ENCODE peak calls at places on chromosome 12, in ten cellular contexts. One of them, this sample, is unnamed.

GRCh38 chr12:26088999-26089398 is 35.8 kb downstream of the BHLHE41 start:
- DNase-seq in choroid plexus epithelial cell: peak; percentile 35
- DNase-seq in AG04449: no peak
- DNase-seq in tibial artery: no peak
- DNase-seq in ovary: no peak
- DNase-seq in IMR-90: peak; percentile 13
- DNase-seq in right atrium auricular region: no peak
- DNase-seq in astrocyte: no peak
- DNase-seq in hepatocyte: peak; percentile 48
- DNase-seq in AG04450: no peak
- DNase-seq in this sample: no peak

GRCh38 chr12:53300187-53300586 is 692 bp downstream of the MYG1 start:
- DNase-seq in ovary: no peak
- DNase-seq in tibial artery: no peak
- DNase-seq in AG04450: peak; percentile 21
- DNase-seq in hepatocyte: no peak
- DNase-seq in right atrium auricular region: no peak
- DNase-seq in AG04449: no peak
- DNase-seq in astrocyte: peak; percentile 52
- DNase-seq in IMR-90: peak; percentile 77
- DNase-seq in choroid plexus epithelial cell: peak; percentile 68
- DNase-seq in this sample: no peak

GRCh38 chr12:62649412-62650116 is 182.9 kb downstream of the MON2 start:
- DNase-seq in IMR-90: no peak
- DNase-seq in astrocyte: no peak
- DNase-seq in AG04449: no peak
- DNase-seq in AG04450: no peak
- DNase-seq in hepatocyte: no peak
- DNase-seq in tibial artery: no peak
- DNase-seq in ovary: no peak
- DNase-seq in choroid plexus epithelial cell: no peak
- DNase-seq in right atrium auricular region: no peak
- DNase-seq in this sample: no peak

GRCh38 chr12:19239616-19240234 is 110.2 kb downstream of the PLEKHA5 start:
- DNase-seq in AG04449: no peak
- DNase-seq in astrocyte: peak; percentile 77
- DNase-seq in AG04450: no peak
- DNase-seq in hepatocyte: no peak
- DNase-seq in ovary: no peak
- DNase-seq in right atrium auricular region: no peak
- DNase-seq in IMR-90: peak; percentile 86
- DNase-seq in choroid plexus epithelial cell: peak; percentile 79
- DNase-seq in tibial artery: no peak
- DNase-seq in this sample: peak; percentile 70

GRCh38 chr12:121697093-121697698 is 15.4 kb upstream of the TMEM120B start:
- DNase-seq in IMR-90: peak; percentile 53
- DNase-seq in right atrium auricular region: no peak
- DNase-seq in choroid plexus epithelial cell: peak; percentile 69
- DNase-seq in ovary: no peak
- DNase-seq in hepatocyte: peak; percentile 78
- DNase-seq in AG04450: no peak
- DNase-seq in astrocyte: no peak
- DNase-seq in AG04449: no peak
- DNase-seq in tibial artery: no peak
- DNase-seq in this sample: no peak

GRCh38 chr12:119676573-119676972 is 8.6 kb downstream of the PRKAB1 start:
- DNase-seq in tibial artery: no peak
- DNase-seq in AG04449: no peak
- DNase-seq in hepatocyte: no peak
- DNase-seq in choroid plexus epithelial cell: no peak
- DNase-seq in AG04450: no peak
- DNase-seq in astrocyte: no peak
- DNase-seq in right atrium auricular region: no peak
- DNase-seq in ovary: no peak
- DNase-seq in IMR-90: no peak
- DNase-seq in this sample: no peak

GRCh38 chr12:112980491-112981158 is 2.3 kb downstream of the OAS2 start:
- DNase-seq in IMR-90: no peak
- DNase-seq in AG04449: no peak
- DNase-seq in astrocyte: no peak
- DNase-seq in ovary: no peak
- DNase-seq in choroid plexus epithelial cell: no peak
- DNase-seq in hepatocyte: no peak
- DNase-seq in right atrium auricular region: no peak
- DNase-seq in AG04450: no peak
- DNase-seq in tibial artery: no peak
- DNase-seq in this sample: no peak

GRCh38 chr12:92244036-92244435 is 98.4 kb upstream of the BTG1 start:
- DNase-seq in tibial artery: no peak
- DNase-seq in AG04449: no peak
- DNase-seq in choroid plexus epithelial cell: peak; percentile 76
- DNase-seq in right atrium auricular region: no peak
- DNase-seq in ovary: no peak
- DNase-seq in hepatocyte: peak; percentile 61
- DNase-seq in astrocyte: no peak
- DNase-seq in AG04450: no peak
- DNase-seq in IMR-90: peak; percentile 6
- DNase-seq in this sample: no peak

GRCh38 chr12:68119250-68119649 is 40.3 kb downstream of the IFNG start:
- DNase-seq in IMR-90: no peak
- DNase-seq in AG04449: no peak
- DNase-seq in AG04450: no peak
- DNase-seq in hepatocyte: no peak
- DNase-seq in choroid plexus epithelial cell: no peak
- DNase-seq in astrocyte: no peak
- DNase-seq in tibial artery: no peak
- DNase-seq in right atrium auricular region: no peak
- DNase-seq in ovary: no peak
- DNase-seq in this sample: no peak

DNA sequence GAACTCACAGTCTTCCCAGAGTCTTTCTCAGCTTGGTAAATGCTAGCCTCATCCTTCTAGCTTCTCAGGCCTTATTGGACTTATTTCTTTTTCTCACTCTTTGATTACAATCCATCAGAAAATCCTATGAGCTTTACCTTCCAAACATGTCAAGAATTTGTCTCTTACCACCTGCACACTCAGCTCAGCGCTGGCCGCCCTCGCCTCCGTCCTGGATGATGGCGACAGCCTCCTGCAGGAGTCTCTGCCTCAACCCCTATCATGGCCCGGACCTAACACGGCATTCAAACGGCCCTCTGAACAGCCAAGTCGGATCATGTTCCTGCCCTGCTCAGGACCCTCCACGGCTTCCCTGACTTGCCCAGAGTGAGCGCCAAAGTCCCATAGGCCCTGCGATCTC is 333.1 kb upstream of the FKBP4 start:
- DNase-seq in AG04449: no peak
- DNase-seq in ovary: no peak
- DNase-seq in choroid plexus epithelial cell: no peak
- DNase-seq in tibial artery: no peak
- DNase-seq in AG04450: no peak
- DNase-seq in IMR-90: no peak
- DNase-seq in hepatocyte: no peak
- DNase-seq in astrocyte: no peak
- DNase-seq in right atrium auricular region: no peak
- DNase-seq in this sample: no peak
- H3K4me3 ChIP-seq in AG04449: no peak overlapping the region
- H3K4me3 ChIP-seq in ovary: no peak overlapping the region
- H3K4me3 ChIP-seq in choroid plexus epithelial cell: no peak overlapping the region
- H3K4me3 ChIP-seq in tibial artery: no peak overlapping the region
- H3K4me3 ChIP-seq in AG04450: no peak overlapping the region
- H3K4me3 ChIP-seq in IMR-90: no peak overlapping the region
- H3K4me3 ChIP-seq in hepatocyte: no peak overlapping the region
- H3K4me3 ChIP-seq in astrocyte: no peak overlapping the region
- H3K4me3 ChIP-seq in right atrium auricular region: no peak overlapping the region
- H3K4me3 ChIP-seq in this sample: no peak overlapping the region

GRCh38 chr12:124509300-124509675 is 58.1 kb downstream of the NCOR2 start:
- DNase-seq in IMR-90: no peak
- DNase-seq in astrocyte: no peak
- DNase-seq in tibial artery: no peak
- DNase-seq in choroid plexus epithelial cell: peak; percentile 58
- DNase-seq in hepatocyte: no peak
- DNase-seq in AG04449: no peak
- DNase-seq in ovary: no peak
- DNase-seq in right atrium auricular region: no peak
- DNase-seq in AG04450: no peak
- DNase-seq in this sample: no peak

GRCh38 chr12:124509676-124510300 is 57.6 kb downstream of the NCOR2 start:
- DNase-seq in IMR-90: peak; percentile 70
- DNase-seq in astrocyte: peak; percentile 90
- DNase-seq in right atrium auricular region: peak; percentile 90
- DNase-seq in hepatocyte: peak; percentile 63
- DNase-seq in choroid plexus epithelial cell: peak; percentile 93
- DNase-seq in AG04450: no peak
- DNase-seq in AG04449: no peak
- DNase-seq in tibial artery: peak; percentile 85
- DNase-seq in ovary: peak; percentile 87
- DNase-seq in this sample: no peak

GRCh38 chr12:124508323-124509096 is 58.9 kb downstream of the NCOR2 start:
- DNase-seq in tibial artery: no peak
- DNase-seq in AG04450: no peak
- DNase-seq in hepatocyte: no peak
- DNase-seq in ovary: no peak
- DNase-seq in right atrium auricular region: no peak
- DNase-seq in choroid plexus epithelial cell: peak; percentile 39
- DNase-seq in IMR-90: peak; percentile 27
- DNase-seq in astrocyte: peak; percentile 56
- DNase-seq in AG04449: no peak
- DNase-seq in this sample: no peak

GRCh38 chr12:124511259-124511985 is 56.0 kb downstream of the NCOR2 start:
- DNase-seq in IMR-90: no peak
- DNase-seq in AG04449: no peak
- DNase-seq in choroid plexus epithelial cell: no peak
- DNase-seq in ovary: no peak
- DNase-seq in hepatocyte: no peak
- DNase-seq in right atrium auricular region: no peak
- DNase-seq in AG04450: no peak
- DNase-seq in tibial artery: no peak
- DNase-seq in astrocyte: no peak
- DNase-seq in this sample: no peak

GRCh38 chr12:124510301-124510970 is 57.0 kb downstream of the NCOR2 start:
- DNase-seq in AG04449: no peak
- DNase-seq in ovary: no peak
- DNase-seq in tibial artery: no peak
- DNase-seq in IMR-90: no peak
- DNase-seq in astrocyte: no peak
- DNase-seq in choroid plexus epithelial cell: peak; percentile 16
- DNase-seq in AG04450: no peak
- DNase-seq in hepatocyte: no peak
- DNase-seq in right atrium auricular region: no peak
- DNase-seq in this sample: no peak
- TF ChIP-seq CTCF in AG04449: no peak
- TF ChIP-seq CTCF in ovary: no peak
- TF ChIP-seq CTCF in tibial artery: no peak
- TF ChIP-seq CTCF in IMR-90: no peak
- TF ChIP-seq CTCF in astrocyte: no peak
- TF ChIP-seq CTCF in choroid plexus epithelial cell: peak; percentile 30
- TF ChIP-seq CTCF in AG04450: no peak
- TF ChIP-seq CTCF in hepatocyte: peak; percentile 11
- TF ChIP-seq CTCF in right atrium auricular region: no peak
- TF ChIP-seq CTCF in this sample: peak; percentile 21

GRCh38 chr12:90207799-90208198 is 499.2 kb upstream of the ATP2B1 start:
- DNase-seq in astrocyte: no peak
- DNase-seq in tibial artery: no peak
- DNase-seq in AG04450: no peak
- DNase-seq in AG04449: no peak
- DNase-seq in ovary: no peak
- DNase-seq in choroid plexus epithelial cell: no peak
- DNase-seq in IMR-90: no peak
- DNase-seq in right atrium auricular region: no peak
- DNase-seq in hepatocyte: no peak
- DNase-seq in this sample: no peak
- H3K4me3 ChIP-seq in astrocyte: no peak overlapping the region
- H3K4me3 ChIP-seq in tibial artery: no peak overlapping the region
- H3K4me3 ChIP-seq in AG04450: no peak overlapping the region
- H3K4me3 ChIP-seq in AG04449: no peak overlapping the region
- H3K4me3 ChIP-seq in ovary: no peak overlapping the region
- H3K4me3 ChIP-seq in choroid plexus epithelial cell: no peak overlapping the region
- H3K4me3 ChIP-seq in IMR-90: no peak overlapping the region
- H3K4me3 ChIP-seq in right atrium auricular region: no peak overlapping the region
- H3K4me3 ChIP-seq in hepatocyte: no peak overlapping the region
- H3K4me3 ChIP-seq in this sample: no peak overlapping the region

GRCh38 chr12:46475972-46476645 is 103.5 kb upstream of the SLC38A2 start:
- DNase-seq in AG04450: no peak
- DNase-seq in hepatocyte: no peak
- DNase-seq in ovary: no peak
- DNase-seq in IMR-90: no peak
- DNase-seq in right atrium auricular region: no peak
- DNase-seq in choroid plexus epithelial cell: no peak
- DNase-seq in AG04449: no peak
- DNase-seq in astrocyte: no peak
- DNase-seq in tibial artery: no peak
- DNase-seq in this sample: no peak

GRCh38 chr12:46472144-46472705 is 99.7 kb upstream of the SLC38A2 start:
- DNase-seq in AG04450: no peak
- DNase-seq in tibial artery: no peak
- DNase-seq in ovary: no peak
- DNase-seq in right atrium auricular region: no peak
- DNase-seq in AG04449: no peak
- DNase-seq in astrocyte: no peak
- DNase-seq in hepatocyte: no peak
- DNase-seq in choroid plexus epithelial cell: no peak
- DNase-seq in IMR-90: no peak
- DNase-seq in this sample: no peak

GRCh38 chr12:46472893-46473633 is 100.5 kb upstream of the SLC38A2 start:
- DNase-seq in AG04450: no peak
- DNase-seq in IMR-90: peak; percentile 76
- DNase-seq in astrocyte: peak; percentile 66
- DNase-seq in choroid plexus epithelial cell: peak; percentile 60
- DNase-seq in right atrium auricular region: no peak
- DNase-seq in hepatocyte: peak; percentile 37
- DNase-seq in ovary: no peak
- DNase-seq in tibial artery: no peak
- DNase-seq in AG04449: no peak
- DNase-seq in this sample: peak; percentile 60

GRCh38 chr12:46471404-46471803 is 98.8 kb upstream of the SLC38A2 start:
- DNase-seq in AG04450: no peak
- DNase-seq in ovary: no peak
- DNase-seq in tibial artery: no peak
- DNase-seq in hepatocyte: no peak
- DNase-seq in IMR-90: no peak
- DNase-seq in right atrium auricular region: no peak
- DNase-seq in astrocyte: no peak
- DNase-seq in choroid plexus epithelial cell: no peak
- DNase-seq in AG04449: no peak
- DNase-seq in this sample: no peak

DNA sequence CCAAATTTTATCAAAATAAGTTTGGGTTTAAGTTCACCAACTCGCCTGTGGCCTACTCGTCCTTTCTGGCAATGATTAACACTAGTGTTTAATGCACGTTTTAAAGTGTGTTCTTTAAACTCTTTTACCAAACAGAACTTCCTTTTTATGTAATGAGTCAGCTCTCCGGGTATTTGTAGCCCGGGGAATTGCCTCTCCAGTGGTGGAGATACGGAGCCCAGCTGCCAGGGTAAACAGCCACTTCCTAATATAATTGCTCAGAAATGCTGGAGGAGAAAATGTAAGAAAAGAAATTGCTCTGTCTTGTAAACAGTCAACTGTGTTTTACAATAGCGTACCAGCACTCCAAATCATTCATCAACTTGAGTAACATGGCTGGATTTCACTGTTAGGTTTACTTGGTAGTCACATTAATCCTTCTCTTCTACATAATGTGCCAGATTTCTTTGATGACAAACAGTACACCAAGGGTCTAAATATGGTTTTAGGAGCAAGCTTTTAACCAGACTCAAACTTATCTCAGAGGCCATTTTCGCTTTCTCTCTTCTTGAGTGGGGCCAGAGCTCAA is 101.1 kb upstream of the SLC38A2 start:
- DNase-seq in AG04449: peak; percentile 76
- DNase-seq in hepatocyte: peak; percentile 80
- DNase-seq in right atrium auricular region: peak; percentile 87
- DNase-seq in AG04450: peak; percentile 87
- DNase-seq in astrocyte: peak; percentile 94
- DNase-seq in choroid plexus epithelial cell: peak; percentile 95
- DNase-seq in tibial artery: peak; percentile 86
- DNase-seq in IMR-90: peak; percentile 94
- DNase-seq in ovary: peak; percentile 56
- DNase-seq in this sample: no peak
- TF ChIP-seq CTCF in AG04449: no peak
- TF ChIP-seq CTCF in hepatocyte: no peak
- TF ChIP-seq CTCF in right atrium auricular region: peak; percentile 15
- TF ChIP-seq CTCF in AG04450: no peak
- TF ChIP-seq CTCF in astrocyte: no peak
- TF ChIP-seq CTCF in choroid plexus epithelial cell: peak; percentile 15
- TF ChIP-seq CTCF in tibial artery: no peak
- TF ChIP-seq CTCF in IMR-90: no peak
- TF ChIP-seq CTCF in ovary: no peak
- TF ChIP-seq CTCF in this sample: no peak

This sample was measured in retinal pigment epithelial cell.